ENCODE peak calls at places on chromosomes 6 and 20, in seven cellular contexts. One of them, this sample, is unnamed.

GRCh38 chr20:9514072-9514460 is 324 bp upstream of the LAMP5 start:
- DNase-seq in uterus: no peak
- DNase-seq in ovary: no peak
- DNase-seq in psoas muscle: no peak
- DNase-seq in upper lobe of right lung: no peak
- DNase-seq in mesendoderm: no peak
- DNase-seq in hepatocyte: no peak
- DNase-seq in this sample: no peak

GRCh38 chr6:119226089-119226488 is 123.5 kb downstream of the MAN1A1 start:
- DNase-seq in uterus: no peak
- DNase-seq in ovary: no peak
- DNase-seq in psoas muscle: no peak
- DNase-seq in upper lobe of right lung: no peak
- DNase-seq in mesendoderm: no peak
- DNase-seq in hepatocyte: no peak
- DNase-seq in this sample: no peak

GRCh38 chr6:122803056-122803695 is 14.1 kb downstream of the SMPDL3A start:
- DNase-seq in uterus: no peak
- DNase-seq in ovary: no peak
- DNase-seq in psoas muscle: no peak
- DNase-seq in upper lobe of right lung: no peak
- DNase-seq in mesendoderm: no peak
- DNase-seq in hepatocyte: no peak
- DNase-seq in this sample: no peak

GRCh38 chr6:14784596-14785360 is 461.1 kb upstream of the JARID2 start:
- DNase-seq in uterus: no peak
- DNase-seq in ovary: no peak
- DNase-seq in psoas muscle: no peak
- DNase-seq in upper lobe of right lung: no peak
- DNase-seq in mesendoderm: peak; percentile 72
- DNase-seq in hepatocyte: peak; percentile 27
- DNase-seq in this sample: no peak

GRCh38 chr20:5741089-5741488 is 9.1 kb upstream of the SHLD1 start:
- DNase-seq in uterus: no peak
- DNase-seq in ovary: no peak
- DNase-seq in psoas muscle: no peak
- DNase-seq in upper lobe of right lung: no peak
- DNase-seq in mesendoderm: no peak
- DNase-seq in hepatocyte: no peak
- DNase-seq in this sample: no peak

GRCh38 chr20:36145877-36146707 is 8.4 kb upstream of the EPB41L1 start:
- DNase-seq in uterus: no peak
- DNase-seq in ovary: no peak
- DNase-seq in psoas muscle: peak; percentile 73
- DNase-seq in upper lobe of right lung: no peak
- DNase-seq in mesendoderm: no peak
- DNase-seq in hepatocyte: no peak
- DNase-seq in this sample: no peak

GRCh38 chr20:57503035-57503658 is 21.8 kb downstream of the CTCFL start:
- DNase-seq in uterus: no peak
- DNase-seq in ovary: no peak
- DNase-seq in psoas muscle: no peak
- DNase-seq in upper lobe of right lung: no peak
- DNase-seq in mesendoderm: no peak
- DNase-seq in hepatocyte: no peak
- DNase-seq in this sample: no peak

GRCh38 chr6:133131621-133132020 is 109.5 kb upstream of the EYA4 start:
- DNase-seq in uterus: no peak
- DNase-seq in ovary: no peak
- DNase-seq in psoas muscle: peak; percentile 53
- DNase-seq in upper lobe of right lung: no peak
- DNase-seq in mesendoderm: no peak
- DNase-seq in hepatocyte: no peak
- DNase-seq in this sample: no peak

GRCh38 chr6:138372711-138373463 is 4.8 kb upstream of the SMIM28 start:
- DNase-seq in uterus: no peak
- DNase-seq in ovary: no peak
- DNase-seq in psoas muscle: no peak
- DNase-seq in upper lobe of right lung: no peak
- DNase-seq in mesendoderm: no peak
- DNase-seq in hepatocyte: no peak
- DNase-seq in this sample: no peak

GRCh38 chr6:156582509-156582992 is 194.6 kb upstream of the ARID1B start:
- DNase-seq in uterus: no peak
- DNase-seq in ovary: no peak
- DNase-seq in psoas muscle: no peak
- DNase-seq in upper lobe of right lung: no peak
- DNase-seq in mesendoderm: no peak
- DNase-seq in hepatocyte: no peak
- DNase-seq in this sample: no peak

GRCh38 chr6:2634151-2634964 is 116.4 kb downstream of the MYLK4 start:
- DNase-seq in uterus: peak; percentile 86
- DNase-seq in ovary: peak; percentile 88
- DNase-seq in psoas muscle: peak; percentile 90
- DNase-seq in upper lobe of right lung: peak; percentile 89
- DNase-seq in mesendoderm: peak; percentile 85
- DNase-seq in hepatocyte: peak; percentile 91
- DNase-seq in this sample: peak; percentile 74

GRCh38 chr20:19074828-19075516 is 137.5 kb upstream of the SLC24A3 start:
- DNase-seq in uterus: no peak
- DNase-seq in ovary: no peak
- DNase-seq in psoas muscle: no peak
- DNase-seq in upper lobe of right lung: no peak
- DNase-seq in mesendoderm: peak; percentile 22
- DNase-seq in hepatocyte: no peak
- DNase-seq in this sample: no peak

GRCh38 chr6:163814494-163815364 is 400.2 kb downstream of the QKI start:
- DNase-seq in uterus: peak; percentile 34
- DNase-seq in ovary: no peak
- DNase-seq in psoas muscle: peak; percentile 83
- DNase-seq in upper lobe of right lung: no peak
- DNase-seq in mesendoderm: no peak
- DNase-seq in hepatocyte: peak; percentile 13
- DNase-seq in this sample: no peak

GRCh38 chr6:149078383-149078782 is 239.1 kb upstream of the TAB2 start:
- DNase-seq in uterus: no peak
- DNase-seq in ovary: no peak
- DNase-seq in psoas muscle: no peak
- DNase-seq in upper lobe of right lung: no peak
- DNase-seq in mesendoderm: no peak
- DNase-seq in hepatocyte: no peak
- DNase-seq in this sample: no peak

GRCh38 chr6:157683707-157684106 is 139.3 kb upstream of the SNX9 start:
- DNase-seq in uterus: no peak
- DNase-seq in ovary: no peak
- DNase-seq in psoas muscle: no peak
- DNase-seq in upper lobe of right lung: no peak
- DNase-seq in mesendoderm: no peak
- DNase-seq in hepatocyte: no peak
- DNase-seq in this sample: no peak

GRCh38 chr6:135036731-135037420 is 17.7 kb downstream of the HBS1L start:
- DNase-seq in uterus: no peak
- DNase-seq in ovary: no peak
- DNase-seq in psoas muscle: no peak
- DNase-seq in upper lobe of right lung: no peak
- DNase-seq in mesendoderm: no peak
- DNase-seq in hepatocyte: no peak
- DNase-seq in this sample: no peak

GRCh38 chr6:136749359-136749758 is 42.9 kb downstream of the MAP3K5 start:
- DNase-seq in uterus: no peak
- DNase-seq in ovary: no peak
- DNase-seq in psoas muscle: no peak
- DNase-seq in upper lobe of right lung: no peak
- DNase-seq in mesendoderm: no peak
- DNase-seq in hepatocyte: no peak
- DNase-seq in this sample: no peak

GRCh38 chr20:63664861-63665594 is 6.9 kb downstream of the RTEL1 start:
- DNase-seq in uterus: no peak
- DNase-seq in ovary: peak; percentile 26
- DNase-seq in psoas muscle: no peak
- DNase-seq in upper lobe of right lung: no peak
- DNase-seq in mesendoderm: peak; percentile 57
- DNase-seq in hepatocyte: no peak
- DNase-seq in this sample: no peak
- H3K36me3 ChIP-seq in uterus: no peaks in the 10 kb centered on the region
- H3K36me3 ChIP-seq in ovary: no peaks in the 10 kb centered on the region
- H3K36me3 ChIP-seq in psoas muscle: peaks cover 12% of the 10 kb centered on the region
- H3K36me3 ChIP-seq in upper lobe of right lung: peaks cover 49% of the 10 kb centered on the region
- H3K36me3 ChIP-seq in mesendoderm: peaks cover 2% of the 10 kb centered on the region
- H3K36me3 ChIP-seq in hepatocyte: no peaks in the 10 kb centered on the region
- H3K36me3 ChIP-seq in this sample: peaks cover 12% of the 10 kb centered on the region

GRCh38 chr6:19841181-19841580 is 4.0 kb downstream of the ID4 start:
- DNase-seq in uterus: no peak
- DNase-seq in ovary: no peak
- DNase-seq in psoas muscle: no peak
- DNase-seq in upper lobe of right lung: no peak
- DNase-seq in mesendoderm: no peak
- DNase-seq in hepatocyte: no peak
- DNase-seq in this sample: no peak
- H3K27ac ChIP-seq in uterus: peak overlapping the region; percentile 24
- H3K27ac ChIP-seq in ovary: no peak overlapping the region
- H3K27ac ChIP-seq in psoas muscle: no peak overlapping the region
- H3K27ac ChIP-seq in upper lobe of right lung: no peak overlapping the region
- H3K27ac ChIP-seq in mesendoderm: no peak overlapping the region
- H3K27ac ChIP-seq in hepatocyte: no peak overlapping the region
- H3K27ac ChIP-seq in this sample: no peak overlapping the region

DNA sequence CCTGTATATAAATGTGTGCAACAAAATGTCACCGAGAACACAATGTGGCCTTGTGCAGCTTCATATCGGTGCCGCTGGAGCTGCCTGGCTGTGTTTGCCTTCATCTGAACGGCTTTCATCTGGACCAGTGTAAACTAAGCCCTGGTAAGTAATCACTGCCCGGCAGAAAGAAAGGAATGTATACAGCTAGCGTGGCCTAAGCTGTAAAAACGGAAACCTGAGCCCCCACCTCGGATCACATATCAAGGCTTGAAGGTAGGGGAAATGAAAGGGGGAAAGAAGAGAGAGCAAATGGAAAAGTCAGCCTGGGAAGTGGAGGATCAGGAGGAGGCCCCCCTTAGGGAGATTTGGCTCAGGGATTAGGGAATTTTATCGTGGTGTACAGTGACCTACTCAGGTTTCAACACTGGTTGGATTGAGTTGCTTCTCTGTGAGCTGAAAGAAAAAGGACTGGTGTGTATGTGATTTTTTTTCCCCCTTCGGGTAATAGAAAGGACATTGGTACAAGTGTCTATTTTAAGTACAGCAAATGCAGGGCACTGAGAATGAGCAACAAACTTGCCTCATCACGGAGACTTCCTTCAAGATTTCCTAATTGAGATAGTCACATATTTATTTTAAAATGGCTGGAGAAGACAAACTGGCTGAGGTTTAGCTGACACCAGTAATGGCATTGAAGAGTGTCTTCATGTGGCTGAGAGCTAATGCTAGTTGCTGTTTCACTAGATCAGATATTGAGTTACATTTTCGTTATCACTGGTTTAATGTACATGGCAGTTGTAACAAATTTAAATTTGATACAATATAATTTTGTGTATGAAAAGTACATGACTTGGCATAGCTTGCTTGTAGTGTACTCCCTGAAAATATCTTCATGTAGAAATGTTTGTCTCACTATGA is 3.5 kb downstream of the SOBP start:
- DNase-seq in uterus: no peak
- DNase-seq in ovary: no peak
- DNase-seq in psoas muscle: peak; percentile 61
- DNase-seq in upper lobe of right lung: no peak
- DNase-seq in mesendoderm: no peak
- DNase-seq in hepatocyte: peak; percentile 31
- DNase-seq in this sample: no peak
- H3K4me3 ChIP-seq in uterus: peak overlapping the region; percentile 17
- H3K4me3 ChIP-seq in ovary: peak overlapping the region; percentile 65
- H3K4me3 ChIP-seq in psoas muscle: peak overlapping the region; percentile 77
- H3K4me3 ChIP-seq in upper lobe of right lung: no peak overlapping the region
- H3K4me3 ChIP-seq in mesendoderm: no peak overlapping the region
- H3K4me3 ChIP-seq in hepatocyte: peak overlapping the region; percentile 9
- H3K4me3 ChIP-seq in this sample: no peak overlapping the region

GRCh38 chr6:110965629-110966229 is 7.2 kb downstream of the GTF3C6 start:
- DNase-seq in uterus: no peak
- DNase-seq in ovary: no peak
- DNase-seq in psoas muscle: no peak
- DNase-seq in upper lobe of right lung: no peak
- DNase-seq in mesendoderm: no peak
- DNase-seq in hepatocyte: no peak
- DNase-seq in this sample: no peak
- H3K36me3 ChIP-seq in uterus: no peaks in the 10 kb centered on the region
- H3K36me3 ChIP-seq in ovary: no peaks in the 10 kb centered on the region
- H3K36me3 ChIP-seq in psoas muscle: peaks cover 7% of the 10 kb centered on the region
- H3K36me3 ChIP-seq in upper lobe of right lung: peaks cover 65% of the 10 kb centered on the region
- H3K36me3 ChIP-seq in mesendoderm: peaks cover 1% of the 10 kb centered on the region
- H3K36me3 ChIP-seq in hepatocyte: no peaks in the 10 kb centered on the region
- H3K36me3 ChIP-seq in this sample: peaks cover 32% of the 10 kb centered on the region

GRCh38 chr6:96520039-96520850 is 1.4 kb upstream of the UFL1 start:
- DNase-seq in uterus: no peak
- DNase-seq in ovary: no peak
- DNase-seq in psoas muscle: no peak
- DNase-seq in upper lobe of right lung: no peak
- DNase-seq in mesendoderm: peak; percentile 97
- DNase-seq in hepatocyte: peak; percentile 64
- DNase-seq in this sample: no peak

GRCh38 chr6:96522469-96523009 is 933 bp downstream of the UFL1 start:
- DNase-seq in uterus: no peak
- DNase-seq in ovary: no peak
- DNase-seq in psoas muscle: no peak
- DNase-seq in upper lobe of right lung: no peak
- DNase-seq in mesendoderm: peak; percentile 29
- DNase-seq in hepatocyte: peak; percentile 5
- DNase-seq in this sample: no peak

GRCh38 chr6:96521267-96521624 is 360 bp upstream of the UFL1 start:
- DNase-seq in uterus: no peak
- DNase-seq in ovary: no peak
- DNase-seq in psoas muscle: no peak
- DNase-seq in upper lobe of right lung: no peak
- DNase-seq in mesendoderm: no peak
- DNase-seq in hepatocyte: no peak
- DNase-seq in this sample: no peak

GRCh38 chr6:96521625-96522468 is at the start of gene UFL1:
- DNase-seq in uterus: peak; percentile 91
- DNase-seq in ovary: peak; percentile 93
- DNase-seq in psoas muscle: peak; percentile 97
- DNase-seq in upper lobe of right lung: peak; percentile 98
- DNase-seq in mesendoderm: peak; percentile 97
- DNase-seq in hepatocyte: peak; percentile 98
- DNase-seq in this sample: peak; percentile 96

DNA sequence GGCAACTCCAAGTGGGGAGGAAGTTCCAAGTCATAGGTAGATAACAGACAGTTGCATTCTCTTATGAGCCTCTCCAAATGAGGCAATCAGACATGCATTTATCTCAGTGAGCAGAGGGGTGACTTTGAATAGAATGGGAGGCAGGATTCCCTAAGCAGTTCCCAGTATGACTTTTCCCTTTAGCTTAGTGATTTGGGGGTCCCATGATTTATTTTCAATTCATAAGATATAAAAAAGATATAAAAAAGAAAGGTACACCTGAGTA is 823 bp upstream of the UFL1 start:
- DNase-seq in uterus: no peak
- DNase-seq in ovary: no peak
- DNase-seq in psoas muscle: no peak
- DNase-seq in upper lobe of right lung: no peak
- DNase-seq in mesendoderm: no peak
- DNase-seq in hepatocyte: peak; percentile 15
- DNase-seq in this sample: no peak
- H3K27ac ChIP-seq in uterus: peak overlapping the region; percentile 99
- H3K27ac ChIP-seq in ovary: no peak overlapping the region
- H3K27ac ChIP-seq in psoas muscle: peak overlapping the region; percentile 98
- H3K27ac ChIP-seq in upper lobe of right lung: peak overlapping the region; percentile 99
- H3K27ac ChIP-seq in mesendoderm: peak overlapping the region; percentile 20
- H3K27ac ChIP-seq in hepatocyte: peak overlapping the region; percentile 99
- H3K27ac ChIP-seq in this sample: peak overlapping the region; percentile 97

GRCh38 chr6:104585646-104586045 is 274.1 kb downstream of the HACE1 start:
- DNase-seq in uterus: no peak
- DNase-seq in ovary: no peak
- DNase-seq in psoas muscle: no peak
- DNase-seq in upper lobe of right lung: no peak
- DNase-seq in mesendoderm: no peak
- DNase-seq in hepatocyte: no peak
- DNase-seq in this sample: no peak
- H3K4me3 ChIP-seq in uterus: no peak overlapping the region
- H3K4me3 ChIP-seq in ovary: no peak overlapping the region
- H3K4me3 ChIP-seq in psoas muscle: no peak overlapping the region
- H3K4me3 ChIP-seq in upper lobe of right lung: no peak overlapping the region
- H3K4me3 ChIP-seq in mesendoderm: no peak overlapping the region
- H3K4me3 ChIP-seq in hepatocyte: no peak overlapping the region
- H3K4me3 ChIP-seq in this sample: no peak overlapping the region

This sample was measured in CD4-positive, alpha-beta memory T cell.